ENCODE peak calls at places on chromosomes 1 and 21, in five cellular contexts. D is psoas muscle; R is small intestine; O is CD8-positive, alpha-beta T cell; G is uterus. M is an unnamed sample.

GRCh38 chr1:73910466-73910865 is 287.5 kb downstream of the LRRIQ3 start:
- DNase-seq in D (no peak), R (no peak), O (no peak), G (no peak), M (no peak)

GRCh38 chr1:178121883-178122282 is 28.0 kb downstream of the RASAL2 start:
- DNase-seq in D (no peak), R (no peak), O (no peak), G (no peak), M (no peak)

GRCh38 chr21:45320991-45321656 is 33.4 kb upstream of the POFUT2 start:
- DNase-seq in D (no peak), R (no peak), O (no peak), G (no peak), M (no peak)

GRCh38 chr1:182084487-182085316 is 23.2 kb upstream of the ZNF648 start:
- DNase-seq in D (peak), R (peak), O (peak), G (peak), M (peak)

GRCh38 chr1:31154632-31155215 is 85.0 kb downstream of the NKAIN1 start:
- DNase-seq in D (peak), R (peak), O (peak), G (peak), M (peak)

GRCh38 chr1:201714542-201715276 is 114.2 kb upstream of the IPO9 start:
- DNase-seq in D (peak), R (peak), O (no peak), G (peak), M (peak)

GRCh38 chr1:17661546-17662157 is 93.5 kb upstream of the ACTL8 start:
- DNase-seq in D (peak), R (peak), O (peak), G (peak), M (no peak)

GRCh38 chr1:163085041-163085903 is 16.1 kb downstream of the RGS4 start:
- DNase-seq in D (no peak), R (no peak), O (no peak), G (no peak), M (no peak)

GRCh38 chr1:107277022-107277421 is 136.2 kb downstream of the NTNG1 start:
- DNase-seq in D (no peak), R (peak), O (no peak), G (no peak), M (no peak)

GRCh38 chr21:43699933-43700599 is 18.9 kb upstream of the PDXK start:
- DNase-seq in D (no peak), R (no peak), O (no peak), G (no peak), M (no peak)

GRCh38 chr21:41647806-41648561 is 118.9 kb downstream of the RIPK4 start:
- DNase-seq in D (no peak), R (no peak), O (no peak), G (no peak), M (no peak)

GRCh38 chr1:236120725-236121153 is 21.6 kb upstream of the GPR137B start:
- DNase-seq in D (no peak), R (no peak), O (no peak), G (no peak), M (no peak)

GRCh38 chr1:105886309-105886708 is 1170.2 kb upstream of the PRMT6 start:
- DNase-seq in D (no peak), R (no peak), O (no peak), G (no peak), M (no peak)

GRCh38 chr1:232579958-232580705 is 49.8 kb downstream of the SIPA1L2 start:
- DNase-seq in D (no peak), R (no peak), O (no peak), G (no peak), M (no peak)

GRCh38 chr1:175169305-175170018 is 23.1 kb downstream of the KIAA0040 start:
- DNase-seq in D (no peak), R (peak), O (no peak), G (no peak), M (no peak)

GRCh38 chr1:113811353-113811887 is 856 bp downstream of the RSBN1 start:
- DNase-seq in D (no peak), R (peak), O (no peak), G (no peak), M (no peak)

GRCh38 chr1:13950637-13951036 is 250.6 kb downstream of the PRDM2 start:
- DNase-seq in D (no peak), R (no peak), O (no peak), G (no peak), M (no peak)

GRCh38 chr1:79726321-79726720 is 719.8 kb upstream of the ADGRL4 start:
- DNase-seq in D (no peak), R (no peak), O (no peak), G (no peak), M (no peak)

GRCh38 chr1:13892671-13893325 is 192.8 kb downstream of the PRDM2 start:
- DNase-seq in D (peak), R (peak), O (no peak), G (no peak), M (no peak)

GRCh38 chr1:225335098-225335795 is 92.6 kb downstream of the LBR start:
- DNase-seq in D (no peak), R (no peak), O (no peak), G (no peak), M (no peak)

GRCh38 chr1:17348593-17349234 is 23.3 kb upstream of the PADI6 start:
- DNase-seq in D (no peak), R (peak), O (no peak), G (no peak), M (peak)

GRCh38 chr21:29501451-29501850 is 202.7 kb downstream of the BACH1 start:
- DNase-seq in D (no peak), R (no peak), O (no peak), G (no peak), M (no peak)

DNA sequence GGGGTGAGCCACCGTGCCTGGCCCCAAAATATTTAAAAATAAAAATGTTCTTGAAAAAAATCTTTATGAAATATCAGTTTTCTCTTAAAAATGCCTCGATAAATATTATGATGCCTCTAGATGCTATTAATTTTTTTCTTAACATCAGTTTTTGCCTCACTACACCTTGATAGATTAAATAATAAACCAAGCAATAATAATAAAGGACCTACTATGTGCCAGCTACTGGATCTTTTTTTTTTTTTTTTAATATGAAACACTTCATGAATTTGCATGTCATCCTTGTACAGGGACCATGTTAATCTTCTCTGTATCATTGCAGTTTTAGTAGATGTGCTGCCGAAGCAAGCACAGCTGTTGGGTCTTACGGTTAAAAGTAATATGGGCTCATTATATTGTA is 17.5 kb upstream of the TBX19 start:
- DNase-seq in D (no peak), R (no peak), O (no peak), G (no peak), M (no peak)
- H3K27ac ChIP-seq in D (no peak), R (no peak), O (no peak), G (no peak), M (no peak)

GRCh38 chr1:153985341-153985912 is 712 bp downstream of the RAB13 start:
- DNase-seq in D (peak), R (no peak), O (no peak), G (peak), M (peak)
- H3K4me3 ChIP-seq in D (peak), R (peak), O (no peak), G (peak), M (peak)

DNA sequence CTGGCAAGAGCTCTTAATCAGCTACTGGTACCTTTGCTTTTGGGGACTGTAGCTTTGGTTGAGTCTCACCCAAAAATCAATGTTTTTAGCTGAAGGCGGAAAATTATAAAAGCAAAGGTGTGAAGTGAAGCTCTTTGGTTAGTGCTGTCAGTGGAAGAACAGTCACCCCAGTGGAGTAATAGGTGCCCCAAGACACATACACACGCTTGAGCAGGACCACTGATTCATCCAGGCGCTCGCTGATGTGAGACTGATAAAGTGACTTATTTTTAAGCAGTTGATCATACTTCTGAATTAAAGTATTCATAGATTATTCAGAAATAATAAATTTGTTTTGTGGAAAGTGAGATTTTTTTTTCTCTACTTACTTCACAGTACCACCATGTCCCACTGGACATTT is 37.1 kb downstream of the TGFB2 start:
- DNase-seq in D (no peak), R (no peak), O (no peak), G (no peak), M (no peak)
- H3K27ac ChIP-seq in D (no peak), R (no peak), O (no peak), G (no peak), M (no peak)

GRCh38 chr1:226404063-226404903 is 3.6 kb downstream of the PARP1 start:
- DNase-seq in D (no peak), R (no peak), O (no peak), G (no peak), M (no peak)
- H3K4me3 ChIP-seq in D (no peak), R (no peak), O (no peak), G (no peak), M (no peak)

GRCh38 chr1:33391669-33392068 is 39.2 kb downstream of the PHC2 start:
- DNase-seq in D (no peak), R (no peak), O (no peak), G (no peak), M (no peak)

GRCh38 chr1:33392639-33393038 is 38.3 kb downstream of the PHC2 start:
- DNase-seq in D (no peak), R (peak), O (no peak), G (no peak), M (no peak)

GRCh38 chr1:33387512-33388079 is 43.3 kb downstream of the PHC2 start:
- DNase-seq in D (no peak), R (peak), O (no peak), G (no peak), M (no peak)

GRCh38 chr1:33390550-33390949 is 40.3 kb downstream of the PHC2 start:
- DNase-seq in D (no peak), R (no peak), O (no peak), G (no peak), M (no peak)

DNA sequence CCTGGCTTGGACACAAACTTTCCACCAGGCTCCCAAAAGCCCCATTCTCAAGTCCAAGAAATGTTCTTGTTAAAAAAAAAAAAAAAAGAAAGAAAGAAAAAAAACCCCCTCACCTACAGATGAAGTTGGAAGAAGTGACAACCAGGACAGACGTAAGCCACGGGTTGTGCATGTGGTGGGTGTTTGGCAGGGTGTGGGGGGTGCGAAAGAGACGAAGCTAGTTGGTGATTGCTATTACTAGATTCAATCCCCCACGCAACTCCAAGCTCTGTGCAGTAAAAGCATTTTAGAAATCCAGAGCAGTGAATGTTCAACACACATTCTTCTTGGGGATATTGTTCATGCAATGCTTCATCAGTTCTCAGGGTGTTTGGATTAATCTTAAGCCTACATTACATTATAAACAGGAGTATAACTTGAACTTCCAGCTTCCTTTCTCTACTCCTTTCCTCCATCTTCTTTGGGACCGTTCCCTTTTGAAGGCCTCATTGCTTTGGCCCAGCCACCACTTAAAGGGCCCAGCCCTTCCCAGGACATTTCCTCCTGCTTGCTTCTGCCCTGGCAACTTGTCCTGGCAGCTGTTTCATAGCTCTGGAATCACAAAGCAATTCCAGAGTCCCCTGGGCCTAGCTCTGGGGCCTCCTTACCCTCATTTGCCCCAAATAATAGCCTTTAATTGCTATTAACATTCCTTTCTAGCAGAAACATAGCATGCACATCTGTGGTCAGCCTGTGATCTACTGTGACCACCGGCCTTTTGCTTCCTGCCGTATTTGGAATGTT is 41.7 kb downstream of the PHC2 start:
- DNase-seq in D (no peak), R (no peak), O (no peak), G (peak), M (no peak)
- H3K27ac ChIP-seq in D (peak), R (peak), O (no peak), G (peak), M (peak)